ENCODE peak calls at places on chromosomes 11 and 22, in eight cellular contexts. N, H, K, U, J, T, V and Q are unnamed samples.

GRCh38 chr22:44023404-44024287 is 456 bp upstream of the PARVB start:
- DNase-seq in J (no peak), T (no peak), H (no peak), V (no peak), N (no peak), U (no peak), K (peak; percentile 65), Q (peak; percentile 77)

GRCh38 chr11:72353861-72354260 is 80.5 kb downstream of the CLPB start:
- DNase-seq in U (no peak), K (peak; percentile 43), N (no peak), J (no peak), H (no peak), V (no peak), T (no peak), Q (peak; percentile 70)

GRCh38 chr22:41915035-41915782 is at the start of gene SHISA8:
- DNase-seq in J (peak; percentile 24), H (no peak), K (peak; percentile 89), N (peak; percentile 68), T (peak; percentile 26), U (peak; percentile 7), V (no peak), Q (peak; percentile 83)

GRCh38 chr22:37045958-37046357 is 5.6 kb upstream of the KCTD17 start:
- DNase-seq in H (no peak), T (no peak), V (no peak), J (no peak), K (peak; percentile 53), N (no peak), U (peak; percentile 30), Q (peak; percentile 62)

GRCh38 chr22:37377927-37378326 is 49.4 kb downstream of the ELFN2 start:
- DNase-seq in K (peak; percentile 78), T (no peak), J (no peak), H (no peak), N (no peak), U (no peak), V (no peak), Q (no peak)

GRCh38 chr11:47394050-47394321 is 14.4 kb upstream of the SLC39A13 start:
- DNase-seq in H (no peak), N (no peak), J (no peak), U (no peak), V (no peak), K (no peak), T (no peak), Q (no peak)

GRCh38 chr11:65444314-65445051 is 21.9 kb downstream of the NEAT1 start:
- DNase-seq in V (no peak), K (no peak), H (no peak), J (no peak), T (peak; percentile 19), U (no peak), N (no peak), Q (peak; percentile 56)

GRCh38 chr11:19676508-19677379 is 35.9 kb upstream of the NAV2 start:
- DNase-seq in T (no peak), K (peak; percentile 18), N (no peak), V (peak; percentile 5), J (no peak), U (no peak), H (no peak), Q (no peak)

GRCh38 chr11:69744435-69744834 is 30.7 kb downstream of the FGF4 start:
- DNase-seq in J (no peak), T (no peak), H (no peak), K (peak; percentile 27), U (no peak), N (no peak), V (no peak), Q (peak; percentile 90)

GRCh38 chr22:46381142-46381541 is 45.6 kb downstream of the TRMU start:
- DNase-seq in H (no peak), U (no peak), K (no peak), V (no peak), J (no peak), N (no peak), T (no peak), Q (no peak)

GRCh38 chr11:115659061-115659963 is 155.1 kb upstream of the CADM1 start:
- DNase-seq in K (peak; percentile 89), N (no peak), U (no peak), T (no peak), H (no peak), J (no peak), V (no peak), Q (peak; percentile 79)

GRCh38 chr11:44538375-44539054 is 26.9 kb upstream of the CD82 start:
- DNase-seq in H (peak; percentile 40), T (peak; percentile 44), N (peak; percentile 55), U (peak; percentile 26), V (peak; percentile 53), K (peak; percentile 87), J (peak; percentile 39), Q (peak; percentile 96)

GRCh38 chr11:117273550-117274289 is 17.4 kb upstream of the BACE1-AS start:
- DNase-seq in U (peak; percentile 1), J (no peak), T (no peak), H (no peak), V (no peak), K (no peak), N (no peak), Q (no peak)

GRCh38 chr22:48868554-48868953 is 959.1 kb downstream of the BRD1 start:
- DNase-seq in U (no peak), N (no peak), K (no peak), J (no peak), V (no peak), T (no peak), H (no peak), Q (no peak)

GRCh38 chr22:46969491-46969890 is 207.0 kb downstream of the TBC1D22A start:
- DNase-seq in K (no peak), J (no peak), V (no peak), H (no peak), T (no peak), U (no peak), N (no peak), Q (no peak)

GRCh38 chr11:125423247-125423849 is 72.7 kb downstream of the FEZ1 start:
- DNase-seq in H (no peak), J (no peak), N (no peak), V (no peak), T (no peak), U (no peak), K (no peak), Q (peak; percentile 76)

GRCh38 chr22:38766076-38766777 is 10.4 kb upstream of the SUN2 start:
- DNase-seq in T (peak; percentile 23), J (no peak), K (peak; percentile 87), V (peak; percentile 47), N (peak; percentile 42), U (peak; percentile 18), H (peak; percentile 42), Q (peak; percentile 96)

GRCh38 chr22:31240011-31240410 is 27.9 kb downstream of the LIMK2 start:
- DNase-seq in H (no peak), U (no peak), J (no peak), K (no peak), V (no peak), N (no peak), T (no peak), Q (no peak)